ENCODE peak calls at places on chromosomes 4 and X, in four cellular contexts. S, D, U and Q are unnamed samples.

GRCh38 chr4:26356067-26356466 is 35.3 kb downstream of the RBPJ start:
- DNase-seq in S (no peak), D (no peak), U (no peak), Q (no peak)

GRCh38 chr4:155403886-155404285 is 27.1 kb upstream of the MAP9 start:
- DNase-seq in S (no peak), D (no peak), U (no peak), Q (peak; percentile 35)

GRCh38 chr4:158664806-158665205 is 6.9 kb downstream of the C4orf46 start:
- DNase-seq in S (no peak), D (no peak), U (no peak), Q (no peak)

GRCh38 chr4:13432453-13432852 is 51.7 kb downstream of the RAB28 start:
- DNase-seq in S (no peak), D (no peak), U (no peak), Q (no peak)

GRCh38 chr4:174036111-174036510 is 247.4 kb downstream of the FBXO8 start:
- DNase-seq in S (no peak), D (no peak), U (no peak), Q (no peak)

GRCh38 chrX:12610079-12610478 is 181.1 kb upstream of the PRPS2 start:
- DNase-seq in S (no peak), D (no peak), U (no peak), Q (no peak)

GRCh38 chr4:32519060-32519459 is 1798.9 kb downstream of the PCDH7 start:
- DNase-seq in S (no peak), D (no peak), U (no peak), Q (no peak)

GRCh38 chrX:31540313-31540712 is 468.5 kb upstream of the FTHL17 start:
- DNase-seq in S (no peak), D (no peak), U (no peak), Q (no peak)

GRCh38 chr4:165874799-165875371 is 1.8 kb downstream of the TLL1 start:
- DNase-seq in S (peak; percentile 70), D (no peak), U (no peak), Q (no peak)

GRCh38 chr4:74133786-74134499 is 24.0 kb upstream of the MTHFD2L start:
- DNase-seq in S (peak; percentile 81), D (peak; percentile 30), U (no peak), Q (no peak)

GRCh38 chr4:4269856-4270255 is 20.1 kb downstream of the LYAR start:
- DNase-seq in S (no peak), D (no peak), U (no peak), Q (no peak)

GRCh38 chrX:15269618-15270521 is at the start of gene ASB9:
- DNase-seq in S (no peak), D (no peak), U (no peak), Q (peak; percentile 4)

GRCh38 chr4:5399790-5400421 is 308.5 kb downstream of the EVC2 start:
- DNase-seq in S (no peak), D (no peak), U (no peak), Q (no peak)

GRCh38 chr4:93368968-93369367 is 459.6 kb upstream of the ATOH1 start:
- DNase-seq in S (no peak), D (no peak), U (no peak), Q (no peak)

GRCh38 chr4:143421609-143422008 is 84.9 kb downstream of the GAB1 start:
- DNase-seq in S (no peak), D (no peak), U (no peak), Q (no peak)

GRCh38 chr4:175657571-175657970 is 154.5 kb downstream of the GPM6A start:
- DNase-seq in S (no peak), D (no peak), U (no peak), Q (no peak)

GRCh38 chr4:3158841-3159240 is 84.4 kb downstream of the HTT start:
- DNase-seq in S (no peak), D (no peak), U (no peak), Q (no peak)

GRCh38 chr4:158754385-158755180 is 14.2 kb upstream of the FNIP2 start:
- DNase-seq in S (no peak), D (no peak), U (no peak), Q (no peak)

GRCh38 chr4:8579526-8580320 is 469 bp upstream of the GPR78 start:
- DNase-seq in S (peak; percentile 32), D (no peak), U (no peak), Q (no peak)